ENCODE peak calls at places on chromosome 2, in ten cellular contexts. One of them, this sample, is unnamed.

GRCh38 chr2:46066116-46066515 is 231.1 kb upstream of the EPAS1 start:
- DNase-seq in coronary artery: no peak
- DNase-seq in fibroblast of villous mesenchyme: no peak
- DNase-seq in HFFc6: no peak
- DNase-seq in lower leg skin: no peak
- DNase-seq in body of pancreas: no peak
- DNase-seq in astrocyte: peak; percentile 40
- DNase-seq in breast epithelium: no peak
- DNase-seq in epithelial cell of esophagus: no peak
- DNase-seq in WTC11: no peak
- DNase-seq in this sample: no peak

GRCh38 chr2:240403358-240404104 is 31.9 kb upstream of the GPC1 start:
- DNase-seq in epithelial cell of esophagus: no peak
- DNase-seq in astrocyte: no peak
- DNase-seq in HFFc6: no peak
- DNase-seq in WTC11: no peak
- DNase-seq in fibroblast of villous mesenchyme: peak; percentile 30
- DNase-seq in breast epithelium: no peak
- DNase-seq in coronary artery: no peak
- DNase-seq in body of pancreas: peak; percentile 0
- DNase-seq in lower leg skin: peak; percentile 63
- DNase-seq in this sample: no peak

GRCh38 chr2:213288913-213289700 is 4.8 kb downstream of the SPAG16 start:
- DNase-seq in astrocyte: peak; percentile 62
- DNase-seq in fibroblast of villous mesenchyme: no peak
- DNase-seq in HFFc6: no peak
- DNase-seq in WTC11: no peak
- DNase-seq in epithelial cell of esophagus: peak; percentile 60
- DNase-seq in body of pancreas: peak; percentile 5
- DNase-seq in lower leg skin: no peak
- DNase-seq in breast epithelium: no peak
- DNase-seq in coronary artery: no peak
- DNase-seq in this sample: no peak

GRCh38 chr2:96108578-96109561 is 7.5 kb downstream of the ADRA2B start:
- DNase-seq in coronary artery: no peak
- DNase-seq in lower leg skin: no peak
- DNase-seq in breast epithelium: no peak
- DNase-seq in WTC11: peak; percentile 38
- DNase-seq in fibroblast of villous mesenchyme: no peak
- DNase-seq in HFFc6: no peak
- DNase-seq in astrocyte: no peak
- DNase-seq in body of pancreas: no peak
- DNase-seq in epithelial cell of esophagus: no peak
- DNase-seq in this sample: no peak

GRCh38 chr2:141151611-141152286 is 979.1 kb downstream of the LRP1B start:
- DNase-seq in HFFc6: no peak
- DNase-seq in coronary artery: no peak
- DNase-seq in astrocyte: no peak
- DNase-seq in fibroblast of villous mesenchyme: no peak
- DNase-seq in lower leg skin: no peak
- DNase-seq in WTC11: no peak
- DNase-seq in breast epithelium: no peak
- DNase-seq in epithelial cell of esophagus: no peak
- DNase-seq in body of pancreas: no peak
- DNase-seq in this sample: no peak

GRCh38 chr2:120682654-120683053 is 53.0 kb upstream of the GLI2 start:
- DNase-seq in astrocyte: peak; percentile 7
- DNase-seq in HFFc6: no peak
- DNase-seq in coronary artery: no peak
- DNase-seq in fibroblast of villous mesenchyme: no peak
- DNase-seq in lower leg skin: no peak
- DNase-seq in epithelial cell of esophagus: no peak
- DNase-seq in WTC11: no peak
- DNase-seq in body of pancreas: no peak
- DNase-seq in breast epithelium: no peak
- DNase-seq in this sample: no peak

GRCh38 chr2:135252805-135253458 is 200.8 kb downstream of the RAB3GAP1 start:
- DNase-seq in lower leg skin: no peak
- DNase-seq in fibroblast of villous mesenchyme: no peak
- DNase-seq in astrocyte: no peak
- DNase-seq in HFFc6: no peak
- DNase-seq in coronary artery: no peak
- DNase-seq in body of pancreas: no peak
- DNase-seq in epithelial cell of esophagus: no peak
- DNase-seq in WTC11: no peak
- DNase-seq in breast epithelium: no peak
- DNase-seq in this sample: no peak

GRCh38 chr2:63788070-63788469 is 53.6 kb upstream of the UGP2 start:
- DNase-seq in coronary artery: no peak
- DNase-seq in body of pancreas: no peak
- DNase-seq in lower leg skin: no peak
- DNase-seq in WTC11: no peak
- DNase-seq in epithelial cell of esophagus: peak; percentile 86
- DNase-seq in breast epithelium: no peak
- DNase-seq in astrocyte: peak; percentile 57
- DNase-seq in fibroblast of villous mesenchyme: peak; percentile 88
- DNase-seq in HFFc6: peak; percentile 44
- DNase-seq in this sample: no peak

GRCh38 chr2:8541223-8541622 is 140.6 kb upstream of the ID2 start:
- DNase-seq in breast epithelium: no peak
- DNase-seq in astrocyte: no peak
- DNase-seq in body of pancreas: no peak
- DNase-seq in HFFc6: no peak
- DNase-seq in epithelial cell of esophagus: no peak
- DNase-seq in lower leg skin: no peak
- DNase-seq in coronary artery: no peak
- DNase-seq in WTC11: no peak
- DNase-seq in fibroblast of villous mesenchyme: no peak
- DNase-seq in this sample: no peak

GRCh38 chr2:146721486-146721885 is 1123.3 kb upstream of the ACVR2A start:
- DNase-seq in lower leg skin: no peak
- DNase-seq in WTC11: no peak
- DNase-seq in breast epithelium: no peak
- DNase-seq in HFFc6: no peak
- DNase-seq in coronary artery: no peak
- DNase-seq in fibroblast of villous mesenchyme: no peak
- DNase-seq in body of pancreas: no peak
- DNase-seq in astrocyte: no peak
- DNase-seq in epithelial cell of esophagus: peak; percentile 53
- DNase-seq in this sample: no peak

GRCh38 chr2:151153601-151154000 is 108.1 kb downstream of the RBM43 start:
- DNase-seq in HFFc6: no peak
- DNase-seq in fibroblast of villous mesenchyme: no peak
- DNase-seq in epithelial cell of esophagus: peak; percentile 75
- DNase-seq in breast epithelium: no peak
- DNase-seq in lower leg skin: no peak
- DNase-seq in coronary artery: no peak
- DNase-seq in astrocyte: peak; percentile 5
- DNase-seq in WTC11: no peak
- DNase-seq in body of pancreas: no peak
- DNase-seq in this sample: no peak

GRCh38 chr2:101387151-101387807 is at the start of gene CREG2:
- DNase-seq in astrocyte: peak; percentile 38
- DNase-seq in breast epithelium: peak; percentile 18
- DNase-seq in epithelial cell of esophagus: peak; percentile 62
- DNase-seq in coronary artery: no peak
- DNase-seq in fibroblast of villous mesenchyme: peak; percentile 63
- DNase-seq in lower leg skin: no peak
- DNase-seq in HFFc6: peak; percentile 76
- DNase-seq in body of pancreas: peak; percentile 72
- DNase-seq in WTC11: peak; percentile 80
- DNase-seq in this sample: no peak

GRCh38 chr2:236982693-236983092 is 103.0 kb upstream of the COPS8 start:
- DNase-seq in epithelial cell of esophagus: no peak
- DNase-seq in astrocyte: no peak
- DNase-seq in breast epithelium: no peak
- DNase-seq in HFFc6: no peak
- DNase-seq in body of pancreas: no peak
- DNase-seq in WTC11: no peak
- DNase-seq in coronary artery: no peak
- DNase-seq in lower leg skin: no peak
- DNase-seq in fibroblast of villous mesenchyme: no peak
- DNase-seq in this sample: no peak

GRCh38 chr2:30310955-30311354 is 79.6 kb downstream of the LBH start:
- DNase-seq in coronary artery: no peak
- DNase-seq in fibroblast of villous mesenchyme: no peak
- DNase-seq in WTC11: no peak
- DNase-seq in breast epithelium: no peak
- DNase-seq in lower leg skin: no peak
- DNase-seq in epithelial cell of esophagus: no peak
- DNase-seq in astrocyte: no peak
- DNase-seq in body of pancreas: no peak
- DNase-seq in HFFc6: no peak
- DNase-seq in this sample: no peak

DNA sequence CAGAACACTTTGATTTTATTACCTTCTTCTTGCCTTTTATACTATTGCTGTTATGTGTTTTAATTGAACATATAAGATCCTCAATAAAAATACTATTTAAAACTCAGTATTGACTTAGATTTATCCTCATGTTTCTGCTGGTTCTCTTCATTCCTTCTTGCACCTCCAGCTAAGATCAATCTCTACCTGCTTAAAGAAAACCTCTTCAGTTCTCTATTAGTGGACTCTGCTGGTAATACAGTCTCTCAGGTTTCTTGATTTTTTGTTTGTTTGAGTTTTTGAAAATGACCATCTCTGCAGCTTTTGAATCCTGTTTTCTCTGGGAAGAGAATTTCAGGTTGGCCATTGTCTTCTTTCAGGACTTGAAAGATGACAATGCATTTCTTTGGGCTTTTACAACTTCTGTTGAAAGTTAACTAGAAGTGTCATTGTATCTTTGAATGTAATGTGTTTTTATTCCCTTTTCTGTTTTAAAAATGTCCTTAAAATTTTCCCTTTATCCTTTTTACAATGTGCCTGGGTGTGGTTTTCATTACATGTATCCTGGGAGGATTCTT is 29.8 kb upstream of the TMEM131 start:
- DNase-seq in lower leg skin: no peak
- DNase-seq in breast epithelium: no peak
- DNase-seq in body of pancreas: no peak
- DNase-seq in fibroblast of villous mesenchyme: no peak
- DNase-seq in epithelial cell of esophagus: peak; percentile 14
- DNase-seq in WTC11: no peak
- DNase-seq in coronary artery: no peak
- DNase-seq in HFFc6: no peak
- DNase-seq in astrocyte: no peak
- DNase-seq in this sample: no peak
- TF ChIP-seq CTCF in lower leg skin: no peak
- TF ChIP-seq CTCF in breast epithelium: no peak
- TF ChIP-seq CTCF in body of pancreas: peak; percentile 25
- TF ChIP-seq CTCF in fibroblast of villous mesenchyme: peak; percentile 23
- TF ChIP-seq CTCF in epithelial cell of esophagus: peak; percentile 35
- TF ChIP-seq CTCF in WTC11: no peak
- TF ChIP-seq CTCF in coronary artery: no peak
- TF ChIP-seq CTCF in HFFc6: no peak
- TF ChIP-seq CTCF in astrocyte: no peak
- TF ChIP-seq CTCF in this sample: no peak

GRCh38 chr2:51790854-51791253 is 758.9 kb upstream of the NRXN1 start:
- DNase-seq in breast epithelium: no peak
- DNase-seq in HFFc6: no peak
- DNase-seq in astrocyte: no peak
- DNase-seq in WTC11: no peak
- DNase-seq in epithelial cell of esophagus: no peak
- DNase-seq in lower leg skin: no peak
- DNase-seq in coronary artery: no peak
- DNase-seq in fibroblast of villous mesenchyme: no peak
- DNase-seq in body of pancreas: no peak
- DNase-seq in this sample: no peak

GRCh38 chr2:51789908-51790307 is 758.0 kb upstream of the NRXN1 start:
- DNase-seq in epithelial cell of esophagus: peak; percentile 15
- DNase-seq in lower leg skin: no peak
- DNase-seq in breast epithelium: no peak
- DNase-seq in astrocyte: no peak
- DNase-seq in body of pancreas: no peak
- DNase-seq in WTC11: no peak
- DNase-seq in HFFc6: no peak
- DNase-seq in coronary artery: no peak
- DNase-seq in fibroblast of villous mesenchyme: no peak
- DNase-seq in this sample: no peak

DNA sequence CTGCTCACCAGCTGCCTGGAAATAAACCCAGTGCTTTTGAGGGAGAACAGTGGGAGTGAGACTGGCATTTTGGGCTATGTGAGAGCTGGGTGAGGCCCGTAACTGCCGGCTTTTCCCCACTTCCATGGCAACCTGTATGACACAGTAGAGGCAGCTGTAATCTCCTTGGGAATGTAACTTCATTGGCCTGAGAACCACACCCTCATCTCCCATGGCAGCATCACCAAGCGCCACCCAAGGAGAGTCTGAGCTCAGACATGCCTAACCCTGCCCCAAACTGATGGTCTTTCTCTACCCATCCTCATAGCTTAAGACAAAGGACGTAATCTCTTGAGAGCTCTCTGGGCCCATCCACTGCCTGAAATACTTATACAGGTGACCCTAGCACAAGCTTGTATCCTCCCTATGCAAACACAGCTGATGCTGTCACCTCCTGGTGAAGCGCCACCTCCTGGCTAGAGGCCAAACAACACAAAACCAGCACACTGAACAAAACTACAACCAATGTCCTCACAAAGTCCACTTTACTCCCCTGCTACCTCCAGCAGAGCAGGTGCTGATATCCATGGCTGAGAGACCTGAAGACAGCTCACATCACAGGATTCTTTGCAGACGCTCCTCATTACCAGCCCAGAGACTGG is 763.4 kb upstream of the NRXN1 start:
- DNase-seq in coronary artery: no peak
- DNase-seq in astrocyte: no peak
- DNase-seq in breast epithelium: no peak
- DNase-seq in lower leg skin: no peak
- DNase-seq in body of pancreas: no peak
- DNase-seq in fibroblast of villous mesenchyme: peak; percentile 0
- DNase-seq in epithelial cell of esophagus: peak; percentile 32
- DNase-seq in WTC11: peak; percentile 78
- DNase-seq in HFFc6: no peak
- DNase-seq in this sample: no peak
- TF ChIP-seq CTCF in coronary artery: no peak
- TF ChIP-seq CTCF in astrocyte: peak; percentile 9
- TF ChIP-seq CTCF in breast epithelium: no peak
- TF ChIP-seq CTCF in lower leg skin: no peak
- TF ChIP-seq CTCF in body of pancreas: no peak
- TF ChIP-seq CTCF in fibroblast of villous mesenchyme: no peak
- TF ChIP-seq CTCF in epithelial cell of esophagus: peak; percentile 47
- TF ChIP-seq CTCF in WTC11: peak; percentile 57
- TF ChIP-seq CTCF in HFFc6: peak; percentile 17
- TF ChIP-seq CTCF in this sample: no peak

GRCh38 chr2:232449964-232450363 is 6.0 kb upstream of the ALPI start:
- DNase-seq in breast epithelium: no peak
- DNase-seq in HFFc6: no peak
- DNase-seq in lower leg skin: peak; percentile 83
- DNase-seq in fibroblast of villous mesenchyme: no peak
- DNase-seq in epithelial cell of esophagus: no peak
- DNase-seq in body of pancreas: no peak
- DNase-seq in WTC11: no peak
- DNase-seq in astrocyte: no peak
- DNase-seq in coronary artery: no peak
- DNase-seq in this sample: no peak
- TF ChIP-seq CTCF in breast epithelium: no peak
- TF ChIP-seq CTCF in HFFc6: no peak
- TF ChIP-seq CTCF in lower leg skin: no peak
- TF ChIP-seq CTCF in fibroblast of villous mesenchyme: no peak
- TF ChIP-seq CTCF in epithelial cell of esophagus: no peak
- TF ChIP-seq CTCF in body of pancreas: no peak
- TF ChIP-seq CTCF in WTC11: no peak
- TF ChIP-seq CTCF in astrocyte: no peak
- TF ChIP-seq CTCF in coronary artery: no peak
- TF ChIP-seq CTCF in this sample: no peak

GRCh38 chr2:172864182-172864581 is 128.5 kb downstream of the RAPGEF4 start:
- DNase-seq in breast epithelium: no peak
- DNase-seq in body of pancreas: peak; percentile 51
- DNase-seq in coronary artery: no peak
- DNase-seq in WTC11: peak; percentile 81
- DNase-seq in lower leg skin: no peak
- DNase-seq in fibroblast of villous mesenchyme: peak; percentile 63
- DNase-seq in astrocyte: no peak
- DNase-seq in HFFc6: no peak
- DNase-seq in epithelial cell of esophagus: peak; percentile 62
- DNase-seq in this sample: peak; percentile 36
- TF ChIP-seq CTCF in breast epithelium: peak; percentile 28
- TF ChIP-seq CTCF in body of pancreas: peak; percentile 40
- TF ChIP-seq CTCF in coronary artery: peak; percentile 60
- TF ChIP-seq CTCF in WTC11: peak; percentile 72
- TF ChIP-seq CTCF in lower leg skin: no peak
- TF ChIP-seq CTCF in fibroblast of villous mesenchyme: peak; percentile 84
- TF ChIP-seq CTCF in astrocyte: peak; percentile 57
- TF ChIP-seq CTCF in HFFc6: peak; percentile 88
- TF ChIP-seq CTCF in epithelial cell of esophagus: peak; percentile 74
- TF ChIP-seq CTCF in this sample: no peak

This sample was measured in omental fat pad.